ENCODE peak calls at places on chromosomes 4 and X, in five cellular contexts. A is activated naive CD8-positive, alpha-beta T cell treated with anti-CD3 and anti-CD28 coated beads, Interleukin-2, amount 50 U/mL, for 24 hours; W is left ventricle myocardium superior; L is natural killer cell; Q is heart left ventricle. N is an unnamed sample.
A peak's percentile ranks its signal among the peaks of the same experiment; 100 is the strongest.

GRCh38 chrX:106404512-106404911 is 207.3 kb upstream of the RADX start:
- ATAC-seq in W (no peak), Q (no peak), A (no peak), L (no peak), N (no peak)

GRCh38 chrX:69077895-69078455 is 87.3 kb downstream of the PJA1 start:
- ATAC-seq in Q (no peak), W (no peak), L (no peak), A (no peak), N (no peak)

GRCh38 chrX:50827996-50828395 is 14.0 kb upstream of the SHROOM4 start:
- ATAC-seq in L (no peak), A (no peak), Q (no peak), W (no peak), N (no peak)

GRCh38 chr4:3021127-3021526 is 53.2 kb downstream of the HTT-AS start:
- ATAC-seq in Q (no peak), A (no peak), W (no peak), L (no peak), N (no peak)

GRCh38 chr4:38600575-38600974 is 63.4 kb upstream of the KLF3 start:
- ATAC-seq in W (no peak), L (peak; percentile 90), A (no peak), Q (no peak), N (no peak)

GRCh38 chr4:156584100-156584499 is 387.5 kb downstream of the PDGFC start:
- ATAC-seq in L (no peak), W (no peak), A (no peak), Q (no peak), N (no peak)

GRCh38 chr4:183355405-183355804 is 33.2 kb upstream of the CLDN24 start:
- ATAC-seq in L (no peak), W (no peak), Q (no peak), A (no peak), N (no peak)

GRCh38 chr4:89021678-89022077 is 35.3 kb downstream of the FAM13A start:
- ATAC-seq in L (no peak), A (no peak), W (no peak), Q (no peak), N (no peak)

GRCh38 chrX:9835585-9836210 is 49.5 kb downstream of the SHROOM2 start:
- ATAC-seq in W (no peak), A (no peak), Q (no peak), L (no peak), N (no peak)

GRCh38 chr4:176217510-176217909 is 22.1 kb upstream of the SPATA4 start:
- ATAC-seq in W (no peak), Q (no peak), A (no peak), L (no peak), N (no peak)